ENCODE peak calls at places on chromosomes 4 and X, in six cellular contexts. L is activated CD4-positive, alpha-beta T cell treated with anti-CD3 and anti-CD28 coated beads for 36 hours; M is left lobe of liver; T is foreskin fibroblast; V is fibroblast of lung; O is C1 segment of cervical spinal cord. U is an unnamed sample.

GRCh38 chr4:133869486-133869885 is 332.1 kb downstream of the PABPC4L start:
- DNase-seq in L (no peak), M (no peak), T (no peak), V (peak), O (no peak), U (no peak)

GRCh38 chr4:139234258-139234657 is 45.8 kb downstream of the MGARP start:
- DNase-seq in L (no peak), M (no peak), T (no peak), V (no peak), O (no peak), U (no peak)

GRCh38 chrX:109619816-109620215 is 5.2 kb downstream of the KCNE5 start:
- DNase-seq in L (no peak), M (no peak), T (no peak), V (no peak), O (no peak), U (no peak)

GRCh38 chr4:54585321-54586000 is 72.3 kb upstream of the KIT start:
- DNase-seq in L (no peak), M (no peak), T (peak), V (peak), O (no peak), U (no peak)

GRCh38 chrX:45850197-45850774 is 649.6 kb upstream of the DIPK2B start:
- DNase-seq in L (peak), M (no peak), T (no peak), V (peak), O (no peak), U (peak)

GRCh38 chr4:82282875-82283274 is 90.9 kb downstream of the HNRNPD start:
- DNase-seq in L (no peak), M (no peak), T (no peak), V (no peak), O (no peak), U (no peak)

GRCh38 chr4:113109106-113109740 is 59.8 kb downstream of the ANK2 start:
- DNase-seq in L (no peak), M (peak), T (no peak), V (no peak), O (no peak), U (no peak)

GRCh38 chr4:73053076-73053475 is 16.4 kb downstream of the COX18 start:
- DNase-seq in L (no peak), M (no peak), T (no peak), V (peak), O (no peak), U (no peak)

GRCh38 chr4:22019676-22020075 is 71.1 kb upstream of the KCNIP4 start:
- DNase-seq in L (no peak), M (no peak), T (no peak), V (peak), O (no peak), U (peak)

GRCh38 chrX:144681501-144681900 is 565.8 kb upstream of the SPANXN1 start:
- DNase-seq in L (no peak), M (no peak), T (no peak), V (peak), O (no peak), U (peak)

GRCh38 chrX:133676344-133677122 is 261.2 kb upstream of the GPC4 start:
- DNase-seq in L (no peak), M (no peak), T (no peak), V (no peak), O (no peak), U (no peak)

GRCh38 chr4:87068591-87069021 is 133.8 kb downstream of the AFF1 start:
- DNase-seq in L (no peak), M (no peak), T (no peak), V (no peak), O (no peak), U (no peak)

GRCh38 chr4:79623125-79623905 is 215.3 kb upstream of the GK2 start:
- DNase-seq in L (no peak), M (no peak), T (peak), V (no peak), O (no peak), U (peak)

GRCh38 chrX:40077906-40078305 is 19.9 kb downstream of the BCOR start:
- DNase-seq in L (no peak), M (no peak), T (no peak), V (no peak), O (no peak), U (no peak)

GRCh38 chrX:261858-262390 is 19.3 kb upstream of the PLCXD1 start:
- DNase-seq in L (no peak), M (peak), T (no peak), V (no peak), O (no peak), U (no peak)

GRCh38 chrX:50813843-50814661 is at the start of gene SHROOM4:
- DNase-seq in L (peak), M (peak), T (peak), V (peak), O (no peak), U (no peak)

GRCh38 chrX:15468036-15468435 is 25.1 kb downstream of the PIR start:
- DNase-seq in L (peak), M (no peak), T (peak), V (peak), O (no peak), U (peak)

GRCh38 chr4:25439913-25440477 is 62.9 kb downstream of the ANAPC4 start:
- DNase-seq in L (peak), M (peak), T (peak), V (peak), O (no peak), U (peak)

GRCh38 chrX:155148724-155149537 is 67.3 kb upstream of the VBP1 start:
- DNase-seq in L (peak), M (no peak), T (peak), V (no peak), O (no peak), U (no peak)

GRCh38 chrX:68650491-68650890 is 3.0 kb downstream of the STARD8 start:
- DNase-seq in L (no peak), M (no peak), T (peak), V (peak), O (no peak), U (peak)

GRCh38 chr4:84483738-84484137 is 15.4 kb downstream of the NKX6-1 start:
- DNase-seq in L (no peak), M (no peak), T (no peak), V (no peak), O (no peak), U (no peak)

GRCh38 chr4:84957509-84958420 is 8.7 kb downstream of the WDFY3 start:
- DNase-seq in L (no peak), M (no peak), T (no peak), V (peak), O (no peak), U (no peak)